ENCODE peak calls at places on chromosomes 16 and 17, in four cellular contexts. Z is K562, R is HCT116, F is Panc1. W is an unnamed sample.

GRCh38 chr16:23282508-23282907 is 19.6 kb upstream of the SCNN1B start:
- DNase-seq in F (no peak), Z (no peak), R (no peak), W (no peak)

GRCh38 chr16:86362155-86362849 is 148.0 kb upstream of the FOXF1 start:
- DNase-seq in F (no peak), R (peak; percentile 46), Z (no peak), W (no peak)

GRCh38 chr16:15690296-15690695 is 40.3 kb downstream of the NDE1 start:
- DNase-seq in F (no peak), Z (no peak), R (no peak), W (no peak)

GRCh38 chr17:16942141-16943031 is 29.5 kb downstream of the TNFRSF13B start:
- DNase-seq in R (no peak), Z (no peak), F (no peak), W (peak; percentile 27)

GRCh38 chr17:20267459-20267842 is 199.9 kb downstream of the LGALS9B start:
- DNase-seq in Z (no peak), R (no peak), F (no peak), W (no peak)

GRCh38 chr17:17561408-17562144 is 29.9 kb downstream of the PEMT start:
- DNase-seq in Z (no peak), F (no peak), R (no peak), W (no peak)

GRCh38 chr17:64491995-64492394 is 4.9 kb downstream of the POLG2 start:
- DNase-seq in F (no peak), R (no peak), Z (no peak), W (no peak)

GRCh38 chr17:41486809-41487530 is 2.7 kb downstream of the KRT36 start:
- DNase-seq in R (no peak), Z (peak; percentile 86), F (no peak), W (peak; percentile 42)

GRCh38 chr16:75304521-75305363 is 53.3 kb upstream of the BCAR1 start:
- DNase-seq in R (peak; percentile 10), Z (peak; percentile 56), F (no peak), W (peak; percentile 67)

GRCh38 chr17:8844229-8845218 is 22.9 kb downstream of the PIK3R6 start:
- DNase-seq in Z (no peak), R (no peak), F (no peak), W (no peak)

GRCh38 chr16:50323335-50324011 is 45.3 kb downstream of the BRD7 start:
- DNase-seq in R (peak; percentile 21), F (peak; percentile 8), Z (no peak), W (peak; percentile 50)

GRCh38 chr17:14672830-14673229 is 371.9 kb downstream of the HS3ST3B1 start:
- DNase-seq in Z (no peak), F (no peak), R (no peak), W (peak; percentile 5)

GRCh38 chr17:64133546-64134215 is 3.7 kb upstream of the ERN1 start:
- DNase-seq in F (peak; percentile 43), R (peak; percentile 75), Z (peak; percentile 39), W (peak; percentile 81)

GRCh38 chr16:65816556-65816955 is 549.9 kb upstream of the CDH5 start:
- DNase-seq in F (no peak), R (no peak), Z (no peak), W (no peak)

GRCh38 chr16:74984194-74984669 is 691 bp downstream of the WDR59 start:
- DNase-seq in R (no peak), F (no peak), Z (no peak), W (peak; percentile 18)

GRCh38 chr16:57809843-57810196 is 7.5 kb upstream of the KIFC3 start:
- DNase-seq in F (no peak), Z (no peak), R (no peak), W (no peak)

GRCh38 chr17:60559659-60559994 is 33.6 kb upstream of the APPBP2 start:
- DNase-seq in Z (no peak), R (no peak), F (no peak), W (no peak)

GRCh38 chr17:19002805-19003542 is 1.6 kb downstream of the FAM83G start:
- DNase-seq in R (no peak), F (no peak), Z (no peak), W (no peak)

GRCh38 chr17:14459955-14460354 is 159.1 kb downstream of the HS3ST3B1 start:
- DNase-seq in R (no peak), Z (no peak), F (no peak), W (no peak)

GRCh38 chr17:58332720-58333395 is 4.3 kb upstream of the TSPOAP1 start:
- DNase-seq in R (no peak), Z (no peak), F (no peak), W (no peak)

GRCh38 chr17:60887607-60888028 is 210.0 kb downstream of the BCAS3 start:
- DNase-seq in F (no peak), R (no peak), Z (no peak), W (no peak)

GRCh38 chr16:4313563-4314531 is 2.0 kb upstream of the GLIS2 start:
- DNase-seq in R (peak; percentile 64), Z (peak; percentile 76), F (no peak), W (peak; percentile 92)

GRCh38 chr16:70780546-70780945 is 20.4 kb downstream of the VAC14 start:
- DNase-seq in R (no peak), Z (no peak), F (no peak), W (no peak)

GRCh38 chr16:49158029-49158642 is 123.5 kb downstream of the CBLN1 start:
- DNase-seq in Z (peak; percentile 60), R (peak; percentile 7), F (no peak), W (peak; percentile 32)

GRCh38 chr16:87965973-87966667 is 14.9 kb downstream of the BANP start:
- DNase-seq in Z (no peak), R (no peak), F (no peak), W (no peak)

GRCh38 chr17:51876986-51877385 is 281.5 kb downstream of the CA10 start:
- DNase-seq in R (no peak), F (no peak), Z (no peak), W (no peak)

GRCh38 chr17:40399185-40399584 is 18.5 kb downstream of the TOP2A start:
- DNase-seq in Z (peak; percentile 45), F (peak; percentile 17), R (peak; percentile 32), W (peak; percentile 74)

GRCh38 chr17:49516190-49516589 is 21.1 kb downstream of the NGFR start:
- DNase-seq in R (no peak), F (no peak), Z (no peak), W (no peak)

GRCh38 chr17:17091276-17091675 is 49.0 kb downstream of the MPRIP start:
- DNase-seq in Z (no peak), F (no peak), R (no peak), W (no peak)

GRCh38 chr16:47143677-47144558 is at the start of gene NETO2:
- DNase-seq in F (no peak), Z (peak; percentile 82), R (no peak), W (peak; percentile 52)

DNA sequence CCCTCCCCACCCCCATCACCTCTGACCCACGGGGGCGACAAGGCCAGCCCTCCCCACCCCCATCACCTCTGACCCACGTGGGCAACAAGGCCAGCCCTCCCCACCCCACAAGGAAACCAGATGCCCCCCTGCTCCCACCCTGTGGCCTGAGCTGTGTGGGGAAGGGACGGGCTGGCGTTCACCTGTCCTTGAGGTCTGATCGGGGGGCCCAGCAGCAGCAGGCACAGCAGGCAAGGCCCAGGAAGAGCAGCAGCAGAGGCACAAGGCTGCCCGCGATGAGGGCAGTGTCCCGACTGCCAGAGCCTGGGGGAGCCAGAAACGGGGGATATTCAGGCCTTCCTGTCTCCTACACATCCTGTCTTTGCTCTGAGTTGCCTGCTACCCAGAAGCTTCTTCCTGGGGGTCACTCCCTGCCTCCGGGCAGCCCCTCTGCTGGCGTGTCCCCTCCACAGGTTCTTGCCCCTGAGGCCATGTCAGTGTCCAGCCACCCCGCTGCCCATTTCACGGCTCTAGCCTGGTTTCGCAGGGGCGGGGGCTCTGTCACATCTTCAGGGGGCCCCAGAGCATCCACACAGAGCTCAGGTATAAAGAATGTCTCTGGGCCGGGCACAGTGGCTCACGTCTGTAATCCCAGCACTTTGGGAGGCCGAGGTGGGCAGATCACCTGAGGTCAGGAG is 6.8 kb downstream of the SCARF1 start:
- DNase-seq in R (no peak), F (no peak), Z (no peak), W (no peak)
- TF ChIP-seq TCF7L2 in R (no peak), F (no peak), Z (no peak), W (no peak)

GRCh38 chr16:11202260-11203091 is 53.5 kb downstream of the SOCS1 start:
- DNase-seq in Z (peak; percentile 32), F (peak; percentile 5), R (no peak), W (no peak)
- TF ChIP-seq TCF7L2 in Z (no peak), F (no peak), R (no peak), W (no peak)

GRCh38 chr17:67386965-67387551 is 10.0 kb downstream of the PITPNC1 start:
- DNase-seq in F (no peak), R (peak; percentile 64), Z (peak; percentile 67), W (peak; percentile 56)
- TF ChIP-seq TCF7L2 in F (no peak), R (no peak), Z (no peak), W (no peak)

GRCh38 chr17:77193653-77194052 is 52.9 kb downstream of the SEC14L1 start:
- DNase-seq in Z (no peak), R (no peak), F (no peak), W (no peak)
- TF ChIP-seq TCF7L2 in Z (no peak), R (no peak), F (no peak), W (no peak)

GRCh38 chr17:3335876-3336275 is 37.7 kb upstream of the OR3A1 start:
- DNase-seq in Z (no peak), F (no peak), R (peak; percentile 3), W (peak; percentile 8)
- TF ChIP-seq TCF7L2 in Z (no peak), F (no peak), R (no peak), W (no peak)

GRCh38 chr17:3754066-3754457 is 30.4 kb downstream of the HASPIN start:
- DNase-seq in F (no peak), R (no peak), Z (no peak), W (no peak)

GRCh38 chr17:3751836-3752235 is 28.1 kb downstream of the HASPIN start:
- DNase-seq in Z (no peak), R (no peak), F (no peak), W (no peak)

GRCh38 chr17:3750926-3751325 is 27.2 kb downstream of the HASPIN start:
- DNase-seq in F (no peak), R (no peak), Z (no peak), W (no peak)

GRCh38 chr17:3755335-3756030 is 31.8 kb downstream of the HASPIN start:
- DNase-seq in F (no peak), Z (no peak), R (no peak), W (no peak)

DNA sequence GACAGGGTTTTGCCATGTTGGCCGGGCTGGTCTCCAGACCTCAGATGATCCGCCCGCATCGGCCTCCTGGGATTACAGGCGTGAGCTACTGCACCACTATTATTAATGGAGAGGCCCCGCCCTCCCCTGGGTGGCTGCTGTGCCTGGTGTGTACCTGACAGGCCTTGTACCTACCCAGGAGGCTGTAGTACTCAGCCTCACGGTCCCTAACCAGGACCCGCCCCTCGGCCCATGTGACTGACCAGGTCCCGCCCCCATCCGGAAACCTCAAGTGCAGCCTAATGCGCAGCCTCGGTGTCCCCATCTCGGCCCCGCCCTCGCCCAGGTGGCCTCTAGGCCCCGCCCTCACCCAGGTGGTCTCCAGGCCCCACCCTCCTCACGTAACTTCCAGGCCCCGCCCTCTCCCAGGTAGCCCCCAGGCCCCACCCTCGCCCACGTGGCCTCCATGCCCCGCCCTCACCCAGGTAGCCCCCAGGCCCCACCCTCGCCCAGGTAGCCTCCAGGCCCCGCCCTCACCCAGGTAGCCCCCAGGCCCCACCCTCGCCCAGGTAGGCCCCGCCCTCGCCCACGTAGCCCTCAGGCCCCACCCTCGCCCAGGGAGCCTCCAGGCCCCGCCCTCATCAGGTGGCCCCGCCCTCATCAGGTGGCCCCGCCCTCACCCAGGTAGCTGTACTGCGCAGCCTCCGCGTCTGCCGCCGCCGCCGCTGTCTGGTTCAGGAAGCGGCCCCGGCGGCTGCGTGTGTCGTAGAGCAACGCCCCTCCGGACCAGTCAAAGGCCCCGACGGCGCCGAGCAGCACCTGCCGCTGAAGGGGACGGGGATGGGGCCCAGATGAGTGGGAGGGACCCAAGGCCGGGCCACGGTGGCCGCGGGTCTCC is 31.0 kb downstream of the HASPIN start:
- DNase-seq in R (peak; percentile 95), F (no peak), Z (peak; percentile 94), W (no peak)
- TF ChIP-seq TCF7L2 in R (peak; percentile 60), F (no peak), Z (no peak), W (no peak)